ENCODE peak calls at places on chromosomes 4 and X, in five cellular contexts. U is IMR-90, S is GM13977, D is PC-3, Q is OCI-LY7. M is an unnamed sample.

GRCh38 chrX:16185725-16186136 is 18.4 kb downstream of the MAGEB17 start:
- DNase-seq in S (peak; percentile 55), U (peak; percentile 88), D (peak; percentile 90), Q (no peak), M (peak; percentile 44)

GRCh38 chrX:31287861-31288260 is 216.0 kb upstream of the FTHL17 start:
- DNase-seq in Q (no peak), D (no peak), U (no peak), S (no peak), M (no peak)

GRCh38 chr4:139628184-139629012 is 37.2 kb upstream of the MGST2 start:
- DNase-seq in U (no peak), D (no peak), S (no peak), Q (no peak), M (no peak)

GRCh38 chrX:9538544-9539045 is 73.7 kb downstream of the TBL1X start:
- DNase-seq in U (no peak), S (no peak), D (no peak), Q (no peak), M (no peak)

GRCh38 chr4:150518559-150518958 is 63.4 kb upstream of the MAB21L2 start:
- DNase-seq in Q (no peak), S (no peak), U (peak; percentile 70), D (peak; percentile 74), M (no peak)

GRCh38 chr4:108072300-108072699 is 82.6 kb downstream of the HADH start:
- DNase-seq in D (peak; percentile 4), Q (peak; percentile 75), U (no peak), S (no peak), M (no peak)

GRCh38 chr4:105122334-105122733 is 24.3 kb upstream of the TET2 start:
- DNase-seq in U (no peak), S (no peak), Q (no peak), D (peak; percentile 56), M (no peak)

GRCh38 chrX:22629105-22629725 is 356.5 kb downstream of the CBLL2 start:
- DNase-seq in U (peak; percentile 74), S (no peak), D (peak; percentile 64), Q (no peak), M (no peak)

GRCh38 chr4:83335691-83336090 is 1.0 kb upstream of the HPSE start:
- DNase-seq in D (no peak), U (no peak), S (no peak), Q (no peak), M (no peak)

GRCh38 chrX:149830192-149830873 is 48.6 kb downstream of the MAGEA9 start:
- DNase-seq in Q (no peak), U (peak; percentile 17), S (no peak), D (no peak), M (no peak)

GRCh38 chrX:28303486-28303885 is 283.8 kb upstream of the IL1RAPL1 start:
- DNase-seq in Q (no peak), S (no peak), D (no peak), U (no peak), M (no peak)

GRCh38 chr4:109184421-109184956 is 118.0 kb downstream of the COL25A1 start:
- DNase-seq in S (no peak), D (no peak), U (no peak), Q (no peak), M (no peak)

GRCh38 chrX:20529301-20529700 is 262.6 kb upstream of the RPS6KA3 start:
- DNase-seq in D (no peak), U (no peak), S (no peak), Q (no peak), M (no peak)

GRCh38 chr4:84855774-84856173 is 110.7 kb downstream of the WDFY3 start:
- DNase-seq in S (no peak), U (no peak), Q (no peak), D (no peak), M (no peak)

GRCh38 chr4:142850478-142850877 is 4.4 kb upstream of the INPP4B start:
- DNase-seq in S (no peak), D (peak; percentile 47), Q (no peak), U (no peak), M (no peak)

GRCh38 chrX:34300871-34301270 is 168.8 kb upstream of the FAM47A start:
- DNase-seq in D (peak; percentile 52), S (peak; percentile 18), Q (peak; percentile 47), U (peak; percentile 58), M (peak; percentile 1)

GRCh38 chr4:1393866-1394265 is 12.4 kb downstream of the NKX1-1 start:
- DNase-seq in D (no peak), S (no peak), Q (no peak), U (no peak), M (no peak)

DNA sequence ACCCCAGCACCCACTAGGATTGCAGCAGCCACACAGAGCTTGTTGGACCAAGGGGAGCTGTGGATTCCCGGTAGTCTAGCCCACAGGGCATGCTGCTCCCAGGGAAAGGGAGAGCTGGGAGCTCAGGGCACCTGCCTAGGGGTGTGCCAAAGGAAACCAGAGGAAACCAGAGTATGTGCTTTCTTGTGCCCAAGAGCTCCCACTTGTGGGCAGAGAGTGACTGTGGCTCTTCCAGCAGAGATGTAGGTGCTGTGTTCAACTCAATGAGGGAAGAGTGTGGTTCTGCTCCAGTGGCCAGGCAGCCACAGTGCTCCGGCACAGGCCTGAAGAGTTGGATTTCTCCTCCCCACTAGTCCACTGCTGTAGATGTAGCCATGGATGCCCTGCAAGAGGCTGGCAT is 1050.0 kb upstream of the INTU start:
- DNase-seq in Q (no peak), U (peak; percentile 5), S (no peak), D (peak; percentile 16), M (no peak)
- TF ChIP-seq CTCF in Q (no peak), U (peak; percentile 29), S (peak; percentile 4), D (peak; percentile 34), M (no peak)

GRCh38 chr4:169198167-169198566 is 72.6 kb downstream of the SH3RF1 start:
- DNase-seq in S (no peak), D (no peak), Q (no peak), U (no peak), M (no peak)

GRCh38 chr4:169202143-169202699 is 68.5 kb downstream of the SH3RF1 start:
- DNase-seq in D (no peak), Q (no peak), S (no peak), U (no peak), M (no peak)

GRCh38 chr4:169200361-169201030 is 70.3 kb downstream of the SH3RF1 start:
- DNase-seq in S (no peak), U (no peak), Q (no peak), D (peak; percentile 48), M (no peak)

GRCh38 chr4:169201144-169202124 is 69.3 kb downstream of the SH3RF1 start:
- DNase-seq in U (no peak), Q (no peak), D (no peak), S (no peak), M (no peak)

GRCh38 chr4:169199184-169199583 is 71.6 kb downstream of the SH3RF1 start:
- DNase-seq in U (no peak), D (no peak), S (no peak), Q (no peak), M (no peak)
- TF ChIP-seq CTCF in U (no peak), D (no peak), S (no peak), Q (no peak), M (no peak)

GRCh38 chr4:119559044-119559647 is 69.5 kb downstream of the PDE5A start:
- DNase-seq in D (peak; percentile 66), U (peak; percentile 57), Q (peak; percentile 41), S (peak; percentile 14), M (peak; percentile 12)
- TF ChIP-seq CTCF in D (peak; percentile 63), U (peak; percentile 51), Q (peak; percentile 81), S (peak; percentile 35), M (no peak)

DNA sequence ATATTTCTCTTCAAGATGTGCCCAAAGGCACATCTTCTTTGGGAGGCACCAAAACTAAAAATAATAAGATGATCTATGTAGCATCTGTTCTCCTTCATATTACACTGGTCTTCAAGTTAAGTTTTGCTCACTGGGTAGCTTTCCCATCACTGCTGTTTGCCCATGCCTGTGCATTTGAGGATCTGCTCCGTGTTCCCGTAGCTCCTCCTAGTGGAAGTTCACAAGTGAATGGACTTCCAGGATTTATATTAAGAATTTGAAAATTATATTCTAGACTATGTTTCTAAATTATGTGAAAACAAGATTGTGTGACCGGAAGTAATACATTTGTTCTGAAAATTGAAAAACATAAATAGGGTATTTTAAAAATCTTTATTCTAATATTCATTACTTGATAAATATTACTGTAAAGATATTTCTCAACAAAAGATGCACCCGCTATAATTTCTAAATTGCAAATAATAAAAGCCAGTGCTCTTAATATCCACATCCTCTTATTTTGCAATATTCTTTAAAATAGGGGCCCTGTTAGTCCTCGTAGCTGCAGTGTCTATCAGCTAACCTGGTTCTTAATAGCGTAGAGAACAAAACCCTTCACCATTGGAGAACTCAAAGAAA is 147.7 kb downstream of the RBM46 start:
- DNase-seq in S (no peak), Q (no peak), U (peak; percentile 55), D (peak; percentile 58), M (no peak)
- TF ChIP-seq CTCF in S (peak; percentile 19), Q (peak; percentile 16), U (peak; percentile 68), D (peak; percentile 74), M (no peak)

GRCh38 chrX:42021058-42021457 is 97.7 kb upstream of the CASK start:
- DNase-seq in Q (no peak), D (no peak), U (no peak), S (no peak), M (no peak)
- TF ChIP-seq CTCF in Q (no peak), D (no peak), U (no peak), S (no peak), M (no peak)

DNA sequence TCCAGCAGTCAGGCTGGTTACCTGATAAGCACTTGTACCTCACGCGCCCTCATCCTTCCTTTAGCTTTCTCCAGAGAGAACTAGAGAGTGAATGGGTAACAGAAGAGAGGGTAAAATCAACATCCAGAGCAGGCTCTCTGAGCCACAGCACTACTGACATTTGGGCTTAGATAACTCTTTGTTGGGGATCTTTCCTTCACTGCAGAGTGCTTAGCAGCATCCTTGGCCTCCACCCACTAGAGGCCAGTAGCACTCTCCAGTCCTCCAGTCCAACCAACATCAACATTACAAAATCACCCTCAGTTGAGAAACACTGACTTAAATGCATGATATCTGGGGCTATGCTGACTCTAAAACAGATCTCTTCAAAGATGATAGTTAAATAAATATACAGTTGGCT is 220.7 kb downstream of the TACR3 start:
- DNase-seq in Q (no peak), S (no peak), U (no peak), D (peak; percentile 5), M (no peak)
- TF ChIP-seq CTCF in Q (peak; percentile 32), S (peak; percentile 27), U (no peak), D (peak; percentile 34), M (no peak)

GRCh38 chr4:154927126-154927525 is 146.1 kb downstream of the RBM46 start:
- DNase-seq in Q (no peak), S (no peak), U (no peak), D (no peak), M (no peak)
- TF ChIP-seq CTCF in Q (no peak), S (no peak), U (no peak), D (no peak), M (no peak)

GRCh38 chrX:118948270-118948669 is 26.1 kb upstream of the LONRF3 start:
- DNase-seq in D (no peak), S (no peak), U (no peak), Q (no peak), M (no peak)
- TF ChIP-seq CTCF in D (no peak), S (no peak), U (no peak), Q (no peak), M (no peak)

M was measured in GM20000.